ENCODE peak calls at places on chromosomes 12 and 14, in seven cellular contexts. B, N, M, R, L, J and X are unnamed samples.

GRCh38 chr12:94717112-94717511 is 66.8 kb upstream of the TMCC3 start:
- ATAC-seq in B (no peak), N (no peak), M (no peak), R (no peak), L (no peak), J (no peak), X (no peak)

GRCh38 chr14:63878052-63878451 is 25.2 kb downstream of the SYNE2 start:
- ATAC-seq in B (peak), N (no peak), M (no peak), R (no peak), L (no peak), J (no peak), X (no peak)

GRCh38 chr12:80056845-80057244 is 42.5 kb upstream of the OTOGL start:
- ATAC-seq in B (no peak), N (peak), M (no peak), R (no peak), L (no peak), J (peak), X (no peak)

GRCh38 chr12:4395818-4396217 is 16.3 kb upstream of the FGF23 start:
- ATAC-seq in B (no peak), N (no peak), M (no peak), R (no peak), L (no peak), J (no peak), X (no peak)

GRCh38 chr12:28878629-28879028 is 270.4 kb upstream of the FAR2 start:
- ATAC-seq in B (no peak), N (no peak), M (no peak), R (no peak), L (no peak), J (no peak), X (no peak)

GRCh38 chr12:8991371-8992085 is 2.2 kb downstream of the KLRG1 start:
- ATAC-seq in B (no peak), N (no peak), M (no peak), R (no peak), L (no peak), J (no peak), X (no peak)

GRCh38 chr12:60529261-60529660 is 933.4 kb downstream of the SLC16A7 start:
- ATAC-seq in B (no peak), N (no peak), M (no peak), R (no peak), L (no peak), J (no peak), X (no peak)

GRCh38 chr14:100165376-100165775 is 5.9 kb upstream of the DEGS2 start:
- ATAC-seq in B (peak), N (peak), M (peak), R (no peak), L (peak), J (peak), X (peak)

GRCh38 chr12:71162832-71163711 is 5.3 kb upstream of the TSPAN8 start:
- ATAC-seq in B (peak), N (no peak), M (no peak), R (no peak), L (no peak), J (no peak), X (no peak)

GRCh38 chr14:40115583-40115982 is 683.4 kb upstream of the FBXO33 start:
- ATAC-seq in B (no peak), N (no peak), M (no peak), R (no peak), L (no peak), J (no peak), X (no peak)

GRCh38 chr14:69088523-69089445 is 64.1 kb downstream of the DCAF5 start:
- ATAC-seq in B (peak), N (no peak), M (peak), R (no peak), L (peak), J (no peak), X (peak)

GRCh38 chr12:22396253-22396652 is 61.7 kb upstream of the ST8SIA1 start:
- ATAC-seq in B (peak), N (no peak), M (peak), R (no peak), L (peak), J (no peak), X (no peak)

GRCh38 chr14:61421212-61421923 is 100.0 kb downstream of the PRKCH start:
- ATAC-seq in B (no peak), N (no peak), M (peak), R (no peak), L (peak), J (no peak), X (no peak)

GRCh38 chr14:100246809-100247428 is 8.0 kb downstream of the YY1 start:
- ATAC-seq in B (peak), N (peak), M (peak), R (peak), L (peak), J (peak), X (peak)

GRCh38 chr12:94416613-94417012 is 43.1 kb downstream of the CEP83 start:
- ATAC-seq in B (no peak), N (no peak), M (no peak), R (no peak), L (no peak), J (no peak), X (no peak)

GRCh38 chr14:75711796-75712211 is 50.8 kb downstream of the TTLL5 start:
- ATAC-seq in B (peak), N (peak), M (peak), R (peak), L (no peak), J (peak), X (peak)

GRCh38 chr12:74169607-74170006 is 368.0 kb upstream of the ATXN7L3B start:
- ATAC-seq in B (no peak), N (no peak), M (no peak), R (no peak), L (no peak), J (no peak), X (no peak)

GRCh38 chr14:102252834-102253801 is 51.8 kb downstream of the MOK start:
- ATAC-seq in B (no peak), N (peak), M (no peak), R (no peak), L (no peak), J (peak), X (no peak)

GRCh38 chr12:100593490-100593889 is 20.0 kb downstream of the GAS2L3 start:
- ATAC-seq in B (peak), N (no peak), M (no peak), R (no peak), L (no peak), J (no peak), X (no peak)

GRCh38 chr14:21796912-21797311 is 123.3 kb upstream of the OR4E1 start:
- ATAC-seq in B (no peak), N (no peak), M (no peak), R (no peak), L (no peak), J (no peak), X (no peak)

GRCh38 chr14:102760485-102761193 is 16.6 kb upstream of the TRAF3 start:
- ATAC-seq in B (peak), N (peak), M (peak), R (peak), L (no peak), J (peak), X (peak)

GRCh38 chr12:54033980-54034783 is 1.3 kb downstream of the HOXC5 start:
- ATAC-seq in B (no peak), N (no peak), M (peak), R (no peak), L (peak), J (peak), X (no peak)

GRCh38 chr14:89011727-89012271 is 187.3 kb downstream of the TTC8 start:
- ATAC-seq in B (peak), N (no peak), M (peak), R (peak), L (no peak), J (no peak), X (no peak)

GRCh38 chr12:92349635-92350034 is 204.0 kb upstream of the BTG1 start:
- ATAC-seq in B (peak), N (no peak), M (no peak), R (no peak), L (no peak), J (no peak), X (no peak)

GRCh38 chr12:39988574-39988973 is 117.3 kb downstream of the SLC2A13 start:
- ATAC-seq in B (no peak), N (no peak), M (no peak), R (no peak), L (no peak), J (no peak), X (no peak)

GRCh38 chr14:39456702-39457250 is 24.5 kb upstream of the FBXO33 start:
- ATAC-seq in B (peak), N (no peak), M (no peak), R (no peak), L (no peak), J (no peak), X (no peak)

GRCh38 chr12:102769323-102769916 is 147.6 kb downstream of the PAH start:
- ATAC-seq in B (peak), N (peak), M (peak), R (peak), L (peak), J (peak), X (peak)

GRCh38 chr12:109467978-109468676 is 9.0 kb downstream of the KCTD10 start:
- ATAC-seq in B (peak), N (peak), M (peak), R (no peak), L (no peak), J (peak), X (no peak)

GRCh38 chr14:56339855-56340701 is 221.9 kb downstream of the PELI2 start:
- ATAC-seq in B (peak), N (peak), M (peak), R (peak), L (peak), J (peak), X (peak)

GRCh38 chr12:14873440-14874185 is 12.0 kb downstream of the MGP start:
- ATAC-seq in B (no peak), N (no peak), M (no peak), R (no peak), L (no peak), J (no peak), X (no peak)

GRCh38 chr14:75614179-75614578 is 35.8 kb downstream of the FLVCR2 start:
- ATAC-seq in B (peak), N (no peak), M (peak), R (no peak), L (no peak), J (no peak), X (peak)

GRCh38 chr12:44431647-44432352 is 444.3 kb downstream of the NELL2 start:
- ATAC-seq in B (no peak), N (no peak), M (no peak), R (no peak), L (no peak), J (no peak), X (no peak)

GRCh38 chr14:93980464-93981201 is 4.3 kb upstream of the ASB2 start:
- ATAC-seq in B (peak), N (peak), M (no peak), R (no peak), L (no peak), J (peak), X (no peak)

GRCh38 chr14:22289570-22289969 is 299.5 kb downstream of the DAD1 start:
- ATAC-seq in B (no peak), N (no peak), M (peak), R (no peak), L (no peak), J (no peak), X (no peak)

GRCh38 chr12:76927170-76927784 is 48.5 kb upstream of the CSRP2 start:
- ATAC-seq in B (no peak), N (no peak), M (no peak), R (peak), L (no peak), J (no peak), X (peak)

GRCh38 chr12:56469007-56469930 is 891 bp downstream of the SPRYD4 start:
- ATAC-seq in B (peak), N (peak), M (peak), R (peak), L (no peak), J (peak), X (peak)

GRCh38 chr12:120126635-120127005 is 10.1 kb upstream of the RAB35 start:
- ATAC-seq in B (peak), N (peak), M (peak), R (no peak), L (no peak), J (peak), X (peak)